ENCODE peak calls at places on chromosomes 11 and 22, in six cellular contexts. V, Z, N, B, T and C are unnamed samples.

GRCh38 chr22:40749006-40749405 is 69.7 kb downstream of the MCHR1 start:
- DNase-seq in N (no peak), B (peak; percentile 32), Z (no peak), V (no peak), T (no peak), C (no peak)

GRCh38 chr11:28343304-28344233 is 235.4 kb downstream of the METTL15 start:
- DNase-seq in B (no peak), N (no peak), V (no peak), T (peak; percentile 95), Z (peak; percentile 44), C (peak; percentile 89)

GRCh38 chr11:119479685-119480275 is 56.8 kb upstream of the THY1 start:
- DNase-seq in V (no peak), N (peak; percentile 52), Z (peak; percentile 88), B (peak; percentile 74), T (peak; percentile 65), C (peak; percentile 77)

GRCh38 chr11:104093426-104094280 is 57.2 kb downstream of the DDI1 start:
- DNase-seq in V (no peak), N (no peak), B (no peak), T (peak; percentile 14), Z (no peak), C (no peak)

GRCh38 chr11:124865902-124866851 is 945 bp downstream of the ROBO3 start:
- DNase-seq in Z (peak; percentile 40), T (peak; percentile 15), N (peak; percentile 89), V (no peak), B (peak; percentile 64), C (peak; percentile 39)

GRCh38 chr11:110565344-110565684 is 135.6 kb downstream of the FDX1 start:
- DNase-seq in B (peak; percentile 64), T (peak; percentile 64), V (no peak), Z (peak; percentile 97), N (peak; percentile 51), C (peak; percentile 49)

GRCh38 chr11:35323076-35323868 is 96.1 kb downstream of the SLC1A2 start:
- DNase-seq in N (no peak), Z (no peak), V (no peak), T (peak; percentile 35), B (no peak), C (no peak)

GRCh38 chr22:17213976-17214375 is 5.3 kb downstream of the ADA2 start:
- DNase-seq in N (peak; percentile 72), T (peak; percentile 3), B (peak; percentile 62), Z (peak; percentile 66), V (no peak), C (no peak)

GRCh38 chr11:114621072-114621471 is 25.5 kb upstream of the NXPE4 start:
- DNase-seq in T (no peak), Z (no peak), N (no peak), V (no peak), B (no peak), C (no peak)

GRCh38 chr22:20021196-20022181 is 579 bp downstream of the TANGO2 start:
- DNase-seq in N (peak; percentile 54), B (no peak), Z (no peak), T (peak; percentile 54), V (no peak), C (peak; percentile 35)

GRCh38 chr11:118522571-118523072 is 4.7 kb upstream of the TTC36 start:
- DNase-seq in V (no peak), N (no peak), B (peak; percentile 62), T (peak; percentile 30), Z (peak; percentile 89), C (peak; percentile 38)

GRCh38 chr11:17471501-17471900 is 5.1 kb downstream of the ABCC8 start:
- DNase-seq in T (no peak), Z (no peak), B (no peak), V (no peak), N (no peak), C (no peak)

GRCh38 chr11:68818181-68818580 is 23.5 kb downstream of the CPT1A start:
- DNase-seq in V (no peak), N (no peak), B (no peak), T (no peak), Z (no peak), C (no peak)

GRCh38 chr11:68822546-68822945 is 19.2 kb downstream of the CPT1A start:
- DNase-seq in V (no peak), Z (no peak), T (no peak), B (no peak), N (no peak), C (no peak)

GRCh38 chr11:68825603-68826002 is 16.1 kb downstream of the CPT1A start:
- DNase-seq in V (no peak), N (peak; percentile 54), Z (peak; percentile 55), B (peak; percentile 70), T (no peak), C (no peak)

GRCh38 chr11:68819362-68819761 is 22.4 kb downstream of the CPT1A start:
- DNase-seq in B (no peak), V (no peak), T (no peak), N (no peak), Z (no peak), C (no peak)

GRCh38 chr11:68821670-68822069 is 20.0 kb downstream of the CPT1A start:
- DNase-seq in T (no peak), B (no peak), N (no peak), Z (peak; percentile 23), V (no peak), C (no peak)
- H2BK15ac ChIP-seq in T (no peak overlapping the region), B (no peak overlapping the region), N (no peak overlapping the region), Z (no peak overlapping the region), V (no peak overlapping the region), C (no peak overlapping the region)

GRCh38 chr22:43305806-43306205 is 37.4 kb downstream of the SCUBE1 start:
- DNase-seq in N (no peak), T (no peak), V (no peak), B (no peak), Z (no peak), C (no peak)
- H2BK15ac ChIP-seq in N (no peak overlapping the region), T (no peak overlapping the region), V (no peak overlapping the region), B (no peak overlapping the region), Z (no peak overlapping the region), C (no peak overlapping the region)

GRCh38 chr11:25535462-25535861 is 796.5 kb upstream of the ANO3 start:
- DNase-seq in N (no peak), V (no peak), B (no peak), Z (no peak), T (no peak), C (peak; percentile 2)

DNA sequence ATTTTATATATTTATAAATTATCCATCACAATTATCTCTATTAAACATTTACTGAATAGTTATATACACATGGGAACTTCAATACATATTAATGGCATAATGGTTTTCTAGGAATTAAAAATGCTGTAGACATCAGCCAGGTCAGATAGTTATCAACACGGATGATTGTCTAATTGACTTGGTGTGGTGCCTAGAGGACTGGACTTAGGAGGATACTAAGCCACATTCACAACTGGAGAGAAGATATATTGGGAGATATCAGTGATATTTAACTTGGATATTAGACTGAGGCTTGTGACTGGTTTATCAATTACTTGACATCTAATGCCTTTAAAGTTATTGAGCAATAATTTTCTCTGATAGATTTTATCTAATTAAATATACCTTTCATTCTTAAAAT is 794.5 kb upstream of the ANO3 start:
- DNase-seq in Z (no peak), N (no peak), T (no peak), V (no peak), B (no peak), C (no peak)
- H2BK15ac ChIP-seq in Z (no peak overlapping the region), N (no peak overlapping the region), T (no peak overlapping the region), V (no peak overlapping the region), B (no peak overlapping the region), C (no peak overlapping the region)

GRCh38 chr11:105639527-105639926 is 29.7 kb downstream of the GRIA4 start:
- DNase-seq in T (no peak), Z (no peak), N (no peak), B (no peak), V (no peak), C (no peak)
- H2BK15ac ChIP-seq in T (no peak overlapping the region), Z (no peak overlapping the region), N (no peak overlapping the region), B (no peak overlapping the region), V (no peak overlapping the region), C (no peak overlapping the region)

GRCh38 chr11:63698976-63699733 is 17.9 kb downstream of the RTN3 start:
- DNase-seq in T (no peak), N (no peak), Z (peak; percentile 31), B (no peak), V (no peak), C (no peak)

GRCh38 chr11:63699906-63700305 is 18.6 kb downstream of the RTN3 start:
- DNase-seq in B (no peak), V (no peak), Z (peak; percentile 22), T (no peak), N (no peak), C (no peak)

DNA sequence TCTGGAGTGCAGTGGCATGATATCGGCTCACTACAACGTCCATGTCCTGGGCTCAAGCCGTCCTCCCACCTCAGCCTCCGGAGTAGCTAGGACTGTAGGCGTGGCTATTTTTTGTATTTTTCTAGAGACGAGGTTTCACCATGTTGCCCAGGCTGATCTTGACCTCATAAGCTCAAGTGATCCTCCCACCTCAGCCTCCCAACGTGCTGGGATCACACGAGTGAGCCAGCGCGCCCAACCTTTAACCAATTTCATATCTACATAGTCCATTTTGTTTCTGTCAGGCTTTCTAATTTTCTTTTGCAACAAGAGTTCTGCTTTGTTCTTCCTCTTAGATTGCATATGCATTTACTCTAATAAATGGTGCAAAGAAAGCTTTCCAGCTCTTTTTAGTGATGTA is 13.2 kb downstream of the RTN3 start:
- DNase-seq in V (no peak), T (no peak), B (no peak), N (no peak), Z (no peak), C (no peak)
- H2BK15ac ChIP-seq in V (no peak overlapping the region), T (no peak overlapping the region), B (no peak overlapping the region), N (no peak overlapping the region), Z (no peak overlapping the region), C (no peak overlapping the region)

GRCh38 chr22:24200616-24201212 is 19.4 kb downstream of the SUSD2 start:
- DNase-seq in N (no peak), B (no peak), V (no peak), T (peak; percentile 51), Z (peak; percentile 53), C (peak; percentile 35)
- H2BK15ac ChIP-seq in N (no peak overlapping the region), B (no peak overlapping the region), V (no peak overlapping the region), T (peak overlapping the region; percentile 60), Z (no peak overlapping the region), C (peak overlapping the region; percentile 52)